ENCODE peak calls at places on chromosomes 5 and 9, in nine cellular contexts. T is testis, P is right lobe of liver, O is HFFc6, R is natural killer cell, X is bronchial epithelial cell, F is mucosa of descending colon, G is endothelial cell, V is IMR-90. S is an unnamed sample.
A peak's percentile ranks its signal among the peaks of the same experiment; 100 is the strongest.

GRCh38 chr5:126794157-126794828 is 17.4 kb downstream of the LMNB1 start:
- DNase-seq in G (no peak), F (no peak), P (no peak), X (no peak), R (no peak), T (no peak), V (no peak), O (no peak), S (no peak)

GRCh38 chr5:34731435-34732232 is 75.5 kb downstream of the RAI14 start:
- DNase-seq in T (no peak), X (no peak), R (no peak), G (no peak), V (no peak), O (no peak), P (peak; percentile 27), F (no peak), S (no peak)

GRCh38 chr9:117073539-117074336 is 341.1 kb downstream of the ASTN2 start:
- DNase-seq in P (no peak), O (no peak), R (no peak), X (peak; percentile 57), T (peak; percentile 60), F (no peak), G (peak; percentile 68), V (no peak), S (peak; percentile 55)

GRCh38 chr5:173591300-173591622 is 25.2 kb downstream of the BOD1 start:
- DNase-seq in V (no peak), X (no peak), R (no peak), O (no peak), G (no peak), P (no peak), F (no peak), T (no peak), S (no peak)

GRCh38 chr5:171127314-171127713 is 181.7 kb upstream of the TLX3 start:
- DNase-seq in R (no peak), V (peak; percentile 57), G (no peak), F (no peak), P (no peak), T (no peak), X (no peak), O (peak; percentile 38), S (no peak)

GRCh38 chr9:133238272-133238850 is 29.3 kb upstream of the OBP2B start:
- DNase-seq in O (no peak), P (peak; percentile 70), R (no peak), G (peak; percentile 86), F (peak; percentile 94), V (no peak), T (peak; percentile 96), X (peak; percentile 11), S (peak; percentile 57)

GRCh38 chr5:80757290-80757689 is 102.5 kb upstream of the DHFR start:
- DNase-seq in F (no peak), P (no peak), T (no peak), G (no peak), V (no peak), X (no peak), O (no peak), R (no peak), S (no peak)

GRCh38 chr5:146860213-146860891 is 18.2 kb downstream of the PPP2R2B start:
- DNase-seq in T (no peak), P (no peak), O (no peak), X (no peak), F (no peak), V (no peak), G (no peak), R (no peak), S (no peak)

GRCh38 chr9:73199886-73200285 is 48.2 kb downstream of the ANXA1 start:
- DNase-seq in R (no peak), V (no peak), O (no peak), T (peak; percentile 41), X (peak; percentile 15), P (peak; percentile 25), F (no peak), G (no peak), S (no peak)

GRCh38 chr9:125432715-125433385 is 171.2 kb downstream of the GAPVD1 start:
- DNase-seq in P (no peak), G (no peak), O (no peak), R (no peak), V (no peak), T (no peak), F (no peak), X (no peak), S (no peak)

GRCh38 chr5:72542695-72543094 is 35.5 kb upstream of the ZNF366 start:
- DNase-seq in G (no peak), V (no peak), X (no peak), F (no peak), P (no peak), O (no peak), T (no peak), R (no peak), S (no peak)

GRCh38 chr9:95349109-95350038 is 31.9 kb upstream of the FANCC start:
- DNase-seq in P (no peak), G (peak; percentile 29), F (no peak), R (no peak), V (no peak), O (no peak), X (no peak), T (no peak), S (peak; percentile 30)

DNA sequence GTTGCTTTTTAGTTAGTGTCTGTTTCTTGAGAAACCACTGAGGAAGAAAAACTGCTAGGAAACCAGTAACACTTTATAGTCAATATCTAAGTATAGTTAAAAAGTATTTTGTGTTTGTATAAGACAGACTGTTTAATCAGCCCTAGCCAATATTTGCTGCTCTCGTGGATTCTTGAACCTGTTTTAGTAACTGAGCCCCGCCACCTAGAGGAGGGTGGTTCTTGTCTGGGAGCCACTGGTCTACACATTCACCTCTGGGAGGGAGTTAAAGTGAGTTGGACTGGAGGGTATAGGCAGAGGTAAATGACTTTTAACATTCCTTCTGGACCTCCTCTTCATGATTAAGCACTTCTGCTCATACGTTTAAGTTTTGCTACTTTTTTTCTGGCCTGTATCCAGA is 117.2 kb downstream of the SPATA31D1 start:
- DNase-seq in V (no peak), X (peak; percentile 7), P (peak; percentile 48), T (no peak), O (no peak), G (no peak), R (no peak), F (no peak), S (no peak)
- TF ChIP-seq CTCF in V (no peak), X (peak; percentile 16), P (peak; percentile 43), T (no peak), O (no peak), G (no peak), R (no peak), F (no peak), S (no peak)

GRCh38 chr5:20601678-20602100 is 613.7 kb upstream of the CDH18 start:
- DNase-seq in G (no peak), O (no peak), F (no peak), P (no peak), X (peak; percentile 8), R (no peak), T (no peak), V (no peak), S (no peak)
- TF ChIP-seq CTCF in G (no peak), O (no peak), F (no peak), P (no peak), X (no peak), R (no peak), T (no peak), V (no peak), S (no peak)

GRCh38 chr5:109250080-109250479 is 159.7 kb downstream of the PJA2 start:
- DNase-seq in T (no peak), F (no peak), X (no peak), O (no peak), P (no peak), R (no peak), G (no peak), V (no peak), S (no peak)
- TF ChIP-seq CTCF in T (no peak), F (no peak), X (no peak), O (no peak), P (no peak), R (no peak), G (no peak), V (no peak), S (no peak)

DNA sequence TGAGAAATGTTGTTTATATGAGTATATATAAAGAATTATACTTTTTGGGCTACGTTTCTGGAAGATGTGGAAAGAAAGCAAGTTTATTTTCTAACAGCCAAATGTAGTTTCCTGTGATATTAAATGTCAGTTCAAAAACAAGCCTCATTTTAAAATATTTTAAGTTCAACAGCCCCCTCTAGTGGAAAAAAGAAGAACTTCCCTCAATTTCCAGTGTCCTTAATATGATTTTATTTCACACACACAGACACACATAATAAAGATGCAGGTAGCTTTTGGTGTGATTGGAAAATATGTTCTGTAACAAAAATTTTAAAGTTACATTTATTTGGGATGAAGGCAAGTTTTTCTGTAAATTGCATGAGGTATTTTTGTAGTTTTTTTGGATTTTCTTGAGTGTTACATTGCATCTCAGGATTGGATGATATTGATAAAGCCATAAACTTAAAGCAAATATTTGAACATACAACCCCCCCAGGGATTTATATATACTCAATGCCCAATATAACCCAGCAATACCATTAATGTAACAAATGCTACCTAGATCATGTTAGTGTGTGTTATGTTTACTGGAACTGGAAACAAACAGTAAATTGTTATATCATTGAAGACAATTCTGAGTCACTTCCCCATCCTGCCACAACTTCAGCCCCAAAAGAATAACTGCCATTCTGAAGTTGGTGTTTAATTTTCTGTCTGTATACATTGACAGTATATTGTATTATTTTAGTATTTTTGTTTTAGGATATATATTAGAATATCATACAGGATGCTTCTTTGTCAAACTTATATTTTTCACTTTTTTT is 54.0 kb downstream of the CCDC171 start:
- DNase-seq in V (peak; percentile 35), F (no peak), G (peak; percentile 11), X (peak; percentile 45), R (no peak), T (no peak), O (peak; percentile 53), P (no peak), S (peak; percentile 45)
- TF ChIP-seq CTCF in V (peak; percentile 68), F (peak; percentile 33), G (peak; percentile 96), X (peak; percentile 32), R (peak; percentile 87), T (peak; percentile 91), O (peak; percentile 95), P (peak; percentile 64), S (peak; percentile 1)

GRCh38 chr9:84404095-84404686 is 63.6 kb upstream of the SLC28A3 start:
- DNase-seq in P (no peak), V (no peak), G (peak; percentile 44), O (no peak), X (peak; percentile 12), F (no peak), R (no peak), T (peak; percentile 37), S (peak; percentile 75)
- TF ChIP-seq CTCF in P (peak; percentile 29), V (peak; percentile 38), G (peak; percentile 87), O (peak; percentile 79), X (peak; percentile 76), F (no peak), R (peak; percentile 70), T (peak; percentile 73), S (peak; percentile 54)

DNA sequence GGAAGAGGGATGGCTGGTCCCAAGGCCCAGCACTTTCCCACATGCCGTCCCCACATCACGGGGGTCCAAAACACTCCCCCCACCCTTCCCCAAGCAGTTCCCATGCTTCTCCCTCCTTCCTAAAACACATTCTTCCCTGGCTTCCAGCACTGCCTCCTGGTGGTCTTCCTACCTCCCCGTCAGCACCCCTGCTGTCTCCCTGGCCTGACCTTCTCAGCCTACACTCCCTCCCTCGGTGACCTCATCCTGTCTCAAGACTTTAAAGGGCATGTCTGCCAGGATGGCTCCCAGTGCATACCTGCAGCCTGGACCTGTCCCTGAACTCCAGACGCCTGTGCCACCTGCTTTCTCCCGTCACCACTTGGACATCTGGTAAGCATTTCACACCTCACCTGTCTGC is 4.3 kb upstream of the NCS1 start:
- DNase-seq in R (no peak), X (peak; percentile 32), F (no peak), V (no peak), T (no peak), P (no peak), G (no peak), O (no peak), S (no peak)
- TF ChIP-seq CTCF in R (no peak), X (no peak), F (no peak), V (no peak), T (no peak), P (no peak), G (no peak), O (peak; percentile 41), S (no peak)